ENCODE peak calls at places on chromosomes 5 and 9, in seven cellular contexts. G is activated T-cell treated with anti-CD3 and anti-CD28 coated beads, Interleukin-2, amount 50 U/mL, for 4 hours; U is HT-29; L is SJSA1; X is dorsolateral prefrontal cortex; M is H9; Q is AG04449. N is an unnamed sample.

GRCh38 chr9:121268598-121269029 is 652 bp downstream of the GSN start:
- DNase-seq in G (no peak), U (peak; percentile 54), L (peak; percentile 41), X (no peak), M (no peak), Q (no peak), N (no peak)

GRCh38 chr9:135186248-135187164 is 99.0 kb downstream of the OLFM1 start:
- DNase-seq in G (no peak), U (no peak), L (no peak), X (no peak), M (no peak), Q (no peak), N (no peak)

GRCh38 chr5:10825897-10826644 is 65.0 kb upstream of the DAP start:
- DNase-seq in G (no peak), U (peak; percentile 7), L (no peak), X (no peak), M (no peak), Q (no peak), N (no peak)

GRCh38 chr5:108148715-108149139 is 233.2 kb downstream of the FBXL17 start:
- DNase-seq in G (no peak), U (peak; percentile 56), L (peak; percentile 9), X (no peak), M (no peak), Q (no peak), N (peak; percentile 1)

GRCh38 chr5:33891731-33892418 is at the start of gene ADAMTS12:
- DNase-seq in G (no peak), U (no peak), L (peak; percentile 31), X (no peak), M (peak; percentile 75), Q (no peak), N (peak; percentile 68)

GRCh38 chr5:9790276-9790675 is 160.1 kb upstream of the TAS2R1 start:
- DNase-seq in G (no peak), U (no peak), L (no peak), X (no peak), M (no peak), Q (no peak), N (no peak)

GRCh38 chr5:40437452-40437861 is 242.3 kb upstream of the PTGER4 start:
- DNase-seq in G (peak; percentile 15), U (no peak), L (peak; percentile 53), X (no peak), M (no peak), Q (no peak), N (peak; percentile 64)

GRCh38 chr5:181261320-181262085 is 560 bp upstream of the TRIM52 start:
- DNase-seq in G (peak; percentile 58), U (peak; percentile 65), L (peak; percentile 93), X (peak; percentile 68), M (peak; percentile 70), Q (no peak), N (no peak)

GRCh38 chr5:102731704-102732103 is 23.4 kb upstream of the PAM start:
- DNase-seq in G (no peak), U (peak; percentile 23), L (no peak), X (no peak), M (no peak), Q (no peak), N (no peak)

GRCh38 chr9:36748322-36748899 is 175.7 kb downstream of the MELK start:
- DNase-seq in G (no peak), U (peak; percentile 23), L (peak; percentile 10), X (no peak), M (peak; percentile 72), Q (no peak), N (no peak)

GRCh38 chr5:12016149-12016740 is 112.0 kb upstream of the CTNND2 start:
- DNase-seq in G (no peak), U (no peak), L (no peak), X (peak; percentile 23), M (peak; percentile 28), Q (no peak), N (no peak)

GRCh38 chr9:81588148-81588874 is 101.0 kb downstream of the TLE1 start:
- DNase-seq in G (no peak), U (peak; percentile 83), L (peak; percentile 77), X (no peak), M (no peak), Q (no peak), N (no peak)

GRCh38 chr5:73955447-73955846 is 329.5 kb downstream of the ARHGEF28 start:
- DNase-seq in G (no peak), U (no peak), L (no peak), X (peak; percentile 79), M (no peak), Q (no peak), N (no peak)

GRCh38 chr5:130277522-130277921 is 373.3 kb downstream of the CHSY3 start:
- DNase-seq in G (no peak), U (no peak), L (no peak), X (no peak), M (no peak), Q (no peak), N (no peak)

GRCh38 chr9:126638571-126639132 is 24.9 kb downstream of the LMX1B start:
- DNase-seq in G (no peak), U (no peak), L (no peak), X (no peak), M (peak; percentile 89), Q (no peak), N (no peak)

GRCh38 chr5:13553896-13554295 is 390.6 kb downstream of the DNAH5 start:
- DNase-seq in G (no peak), U (peak; percentile 48), L (no peak), X (no peak), M (peak; percentile 63), Q (no peak), N (no peak)

GRCh38 chr9:13427587-13427986 is 148.1 kb upstream of the MPDZ start:
- DNase-seq in G (no peak), U (peak; percentile 67), L (peak; percentile 10), X (no peak), M (no peak), Q (no peak), N (no peak)